ENCODE peak calls at places on chromosomes 11 and 22, in six cellular contexts. X is thyroid gland; S is SJSA1; G is breast epithelium; Z is aorta; C is CD4-positive, CD25-positive, alpha-beta regulatory T cell. T is an unnamed sample. For H3K4me1, the result is how much of the 10 kb centered on the place peaks cover.

GRCh38 chr11:22246992-22247391 is 54.1 kb downstream of the ANO5 start:
- DNase-seq in G (no peak), S (no peak), Z (no peak), C (no peak), X (no peak), T (no peak)

GRCh38 chr11:109106201-109106906 is 315.6 kb upstream of the C11orf87 start:
- DNase-seq in Z (no peak), C (no peak), X (no peak), S (no peak), G (no peak), T (no peak)

GRCh38 chr11:118691926-118692830 is 12.7 kb upstream of the TREH start:
- DNase-seq in C (peak), Z (peak), X (no peak), S (no peak), G (peak), T (no peak)

GRCh38 chr22:32469799-32470212 is 4.8 kb upstream of the FBXO7 start:
- DNase-seq in X (no peak), Z (no peak), C (no peak), G (no peak), S (peak), T (no peak)

GRCh38 chr22:21698430-21699329 is 32.9 kb downstream of the PPIL2 start:
- DNase-seq in X (peak), Z (peak), S (peak), G (no peak), C (no peak), T (no peak)

GRCh38 chr11:110295487-110296225 is 758 bp downstream of the RDX start:
- DNase-seq in S (peak), X (peak), Z (peak), G (peak), C (peak), T (peak)

GRCh38 chr22:20403779-20404140 is 9.8 kb downstream of the ZNF74 start:
- DNase-seq in S (no peak), Z (peak), X (no peak), C (no peak), G (no peak), T (no peak)

GRCh38 chr11:66429983-66430602 is 8.6 kb downstream of the MRPL11 start:
- DNase-seq in S (peak), G (no peak), Z (peak), X (peak), C (peak), T (peak)

GRCh38 chr11:124380585-124380984 is 3.7 kb downstream of the OR8B2 start:
- DNase-seq in S (no peak), Z (no peak), C (no peak), X (no peak), G (no peak), T (no peak)

GRCh38 chr11:76152741-76153608 is 53.3 kb downstream of the WNT11 start:
- DNase-seq in X (no peak), C (no peak), S (no peak), G (no peak), Z (no peak), T (no peak)

GRCh38 chr22:45320326-45320976 is 10.7 kb downstream of the FAM118A start:
- DNase-seq in X (no peak), S (peak), Z (no peak), C (no peak), G (no peak), T (no peak)

GRCh38 chr11:60251485-60252207 is 8.7 kb upstream of the MS4A4E start:
- DNase-seq in S (no peak), X (no peak), Z (no peak), C (no peak), G (no peak), T (peak)

GRCh38 chr11:67268036-67268683 is 1.9 kb downstream of the GRK2 start:
- DNase-seq in X (no peak), S (no peak), C (peak), Z (peak), G (no peak), T (peak)

GRCh38 chr11:96259053-96259837 is 83.8 kb downstream of the MAML2 start:
- DNase-seq in G (no peak), C (no peak), Z (no peak), X (no peak), S (no peak), T (peak)

GRCh38 chr11:96260067-96260511 is 82.9 kb downstream of the MAML2 start:
- DNase-seq in X (peak), Z (no peak), S (no peak), G (no peak), C (no peak), T (no peak)

GRCh38 chr11:96256604-96257003 is 86.4 kb downstream of the MAML2 start:
- DNase-seq in X (no peak), G (no peak), S (no peak), C (no peak), Z (no peak), T (no peak)

GRCh38 chr11:96257036-96257435 is 86.0 kb downstream of the MAML2 start:
- DNase-seq in S (no peak), C (no peak), Z (no peak), X (no peak), G (no peak), T (no peak)

GRCh38 chr11:96257972-96258951 is 84.7 kb downstream of the MAML2 start:
- DNase-seq in C (peak), S (no peak), X (no peak), G (no peak), Z (no peak), T (peak)
- H3K4me1 ChIP-seq in C (half or more), S (half or more), X (half or more), G (under half), Z (under half), T (half or more)

GRCh38 chr11:111735262-111736116 is 30.7 kb downstream of the PPP2R1B start:
- DNase-seq in S (peak), G (peak), X (peak), Z (peak), C (no peak), T (no peak)
- H3K4me3 ChIP-seq in S (peak), G (peak), X (peak), Z (no peak), C (no peak), T (no peak)

GRCh38 chr11:14335712-14336111 is 23.3 kb downstream of the RRAS2 start:
- DNase-seq in G (no peak), Z (no peak), X (no peak), C (no peak), S (no peak), T (no peak)
- H3K4me1 ChIP-seq in G (under half), Z (under half), X (under half), C (under half), S (under half), T (under half)

GRCh38 chr11:79439430-79439892 is 1.4 kb downstream of the TENM4 start:
- DNase-seq in S (no peak), Z (no peak), C (no peak), X (peak), G (no peak), T (no peak)
- H3K4me3 ChIP-seq in S (no peak), Z (peak), C (no peak), X (peak), G (peak), T (no peak)

GRCh38 chr11:29627541-29627940 is 389.3 kb downstream of the KCNA4 start:
- DNase-seq in C (no peak), X (no peak), G (no peak), Z (no peak), S (no peak), T (no peak)
- H3K4me1 ChIP-seq in C (under half), X (under half), G (under half), Z (under half), S (under half), T (under half)

DNA sequence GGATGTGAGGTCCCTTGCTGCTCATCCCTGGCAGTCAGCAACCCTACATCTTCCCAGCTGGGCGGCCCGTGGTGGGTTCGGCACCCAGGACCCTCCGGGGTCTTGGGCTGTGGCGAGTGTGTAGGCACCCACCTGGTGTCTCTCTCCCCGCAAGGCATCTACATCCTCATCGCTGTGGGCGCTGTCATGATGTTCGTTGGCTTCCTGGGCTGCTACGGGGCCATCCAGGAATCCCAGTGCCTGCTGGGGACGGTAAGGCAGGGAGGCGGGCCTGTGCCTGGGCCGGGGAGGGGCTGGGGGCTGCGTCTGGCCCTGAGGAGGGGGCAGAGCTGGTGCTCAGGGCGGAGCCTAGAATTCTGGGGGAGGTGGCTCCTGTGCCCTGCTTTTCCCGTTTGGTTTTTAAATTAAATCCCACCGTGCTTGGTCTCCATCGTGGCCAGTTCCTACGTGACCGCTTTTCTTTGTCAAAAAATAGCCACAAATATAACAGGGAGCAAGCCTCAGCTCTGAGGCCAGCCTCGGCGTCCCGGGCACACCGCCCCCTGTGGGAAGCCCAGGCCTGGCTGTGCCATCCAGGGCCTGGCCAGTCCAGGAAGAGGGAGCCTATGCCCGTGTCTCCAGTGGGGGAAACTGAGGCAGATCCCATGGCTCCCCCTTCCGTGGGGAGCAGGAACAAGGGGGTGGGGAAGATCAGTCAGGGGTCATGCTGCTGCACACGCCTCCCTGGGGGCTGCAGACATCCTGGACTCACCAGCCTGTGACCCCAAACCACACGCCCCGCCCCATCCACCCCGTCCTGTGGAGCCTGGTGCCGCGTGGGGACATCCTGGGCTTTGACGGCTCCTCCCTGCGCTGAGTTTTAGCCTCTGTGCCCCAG is 6.4 kb upstream of the TSSC4 start:
- DNase-seq in S (no peak), G (no peak), X (no peak), C (no peak), Z (no peak), T (no peak)
- H3K4me3 ChIP-seq in S (no peak), G (no peak), X (no peak), C (no peak), Z (no peak), T (no peak)

T was measured in naive thymus-derived CD4-positive, alpha-beta T cell.